ENCODE peak calls at places on chromosomes 3 and 15, in nine cellular contexts. D, Y, R, W, C, H, X, Z and T are unnamed samples.

GRCh38 chr3:77420316-77420715 is 380.4 kb downstream of the ROBO2 start:
- DNase-seq in C (no peak), R (peak; percentile 24), H (no peak), Z (no peak), D (no peak), W (no peak), X (no peak), Y (no peak), T (no peak)

GRCh38 chr3:128559486-128560225 is 66.7 kb upstream of the GATA2 start:
- DNase-seq in X (no peak), C (peak; percentile 52), Z (peak; percentile 49), D (peak; percentile 23), H (no peak), Y (no peak), W (no peak), R (no peak), T (peak; percentile 77)

GRCh38 chr15:42151012-42151615 is 5.3 kb downstream of the PLA2G4F start:
- DNase-seq in X (peak; percentile 32), Z (no peak), C (no peak), W (no peak), H (peak; percentile 25), R (no peak), D (no peak), Y (no peak), T (peak; percentile 48)

GRCh38 chr3:127637546-127637945 is 8.6 kb downstream of the PODXL2 start:
- DNase-seq in X (no peak), W (no peak), Y (peak; percentile 29), D (no peak), C (no peak), H (no peak), R (no peak), Z (peak; percentile 11), T (no peak)

GRCh38 chr15:68650901-68651709 is 72.3 kb downstream of the CORO2B start:
- DNase-seq in D (peak; percentile 45), W (peak; percentile 23), X (peak; percentile 65), Z (peak; percentile 67), Y (no peak), H (peak; percentile 87), R (no peak), C (peak; percentile 94), T (peak; percentile 96)

GRCh38 chr3:113695426-113695817 is 1.0 kb downstream of the USF3 start:
- DNase-seq in X (no peak), W (no peak), D (no peak), R (peak; percentile 54), C (no peak), H (no peak), Y (no peak), Z (no peak), T (no peak)

GRCh38 chr15:22786868-22787698 is 639 bp downstream of the NIPA1 start:
- DNase-seq in H (peak; percentile 65), W (peak; percentile 21), C (peak; percentile 66), Y (peak; percentile 12), D (peak; percentile 37), Z (peak; percentile 64), X (peak; percentile 52), R (peak; percentile 52), T (peak; percentile 84)

GRCh38 chr3:171352387-171352935 is 107.7 kb downstream of the TNIK start:
- DNase-seq in Y (no peak), D (no peak), W (no peak), C (no peak), H (no peak), R (no peak), X (no peak), Z (no peak), T (no peak)

GRCh38 chr15:31484369-31484951 is 157.8 kb downstream of the KLF13 start:
- DNase-seq in R (no peak), Z (peak; percentile 56), C (no peak), D (no peak), W (no peak), H (no peak), Y (no peak), X (no peak), T (no peak)
- H3K4me3 ChIP-seq in R (no peak overlapping the region), Z (no peak overlapping the region), C (peak overlapping the region; percentile 41), D (no peak overlapping the region), W (no peak overlapping the region), H (no peak overlapping the region), Y (no peak overlapping the region), X (no peak overlapping the region), T (no peak overlapping the region)

DNA sequence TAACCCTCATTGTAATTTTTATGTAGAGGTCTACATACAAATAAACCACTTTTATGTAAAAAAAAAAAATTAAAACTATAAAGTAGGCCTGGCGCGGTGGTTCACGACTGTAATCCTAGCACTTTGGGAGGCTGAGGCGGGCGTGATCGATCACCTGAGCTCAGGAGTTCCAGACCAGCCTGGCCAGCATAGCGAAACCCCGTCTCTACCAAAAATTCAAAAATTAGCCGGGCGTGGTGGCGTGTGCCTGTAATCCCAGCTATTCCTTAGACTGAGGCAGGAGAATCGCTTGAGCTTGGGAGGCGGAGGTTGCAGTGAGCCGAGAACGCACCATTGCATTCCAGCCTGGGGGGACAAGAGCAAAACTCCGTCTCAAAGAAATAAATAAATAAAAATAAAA is 766 bp upstream of the SLC12A6 start:
- DNase-seq in Z (no peak), D (no peak), W (no peak), C (peak; percentile 50), Y (no peak), H (peak; percentile 42), R (no peak), X (no peak), T (no peak)
- H3K4me3 ChIP-seq in Z (peak overlapping the region; percentile 93), D (no peak overlapping the region), W (peak overlapping the region; percentile 89), C (peak overlapping the region; percentile 97), Y (peak overlapping the region; percentile 91), H (peak overlapping the region; percentile 79), R (peak overlapping the region; percentile 88), X (peak overlapping the region; percentile 85), T (peak overlapping the region; percentile 76)

GRCh38 chr3:115099115-115099884 is 47.8 kb downstream of the ZBTB20 start:
- DNase-seq in Y (no peak), W (no peak), X (no peak), Z (no peak), H (no peak), R (peak; percentile 54), D (peak; percentile 36), C (no peak), T (no peak)
- H3K4me3 ChIP-seq in Y (peak overlapping the region; percentile 43), W (peak overlapping the region; percentile 25), X (peak overlapping the region; percentile 20), Z (peak overlapping the region; percentile 42), H (peak overlapping the region; percentile 75), R (peak overlapping the region; percentile 85), D (no peak overlapping the region), C (no peak overlapping the region), T (no peak overlapping the region)

GRCh38 chr3:142027295-142027694 is 122.0 kb downstream of the TFDP2 start:
- DNase-seq in C (peak; percentile 43), R (peak; percentile 32), X (no peak), Y (no peak), D (no peak), H (no peak), Z (no peak), W (no peak), T (peak; percentile 23)
- H3K4me3 ChIP-seq in C (peak overlapping the region; percentile 62), R (peak overlapping the region; percentile 87), X (no peak overlapping the region), Y (peak overlapping the region; percentile 60), D (peak overlapping the region; percentile 64), H (peak overlapping the region; percentile 97), Z (peak overlapping the region; percentile 50), W (peak overlapping the region; percentile 35), T (peak overlapping the region; percentile 36)

DNA sequence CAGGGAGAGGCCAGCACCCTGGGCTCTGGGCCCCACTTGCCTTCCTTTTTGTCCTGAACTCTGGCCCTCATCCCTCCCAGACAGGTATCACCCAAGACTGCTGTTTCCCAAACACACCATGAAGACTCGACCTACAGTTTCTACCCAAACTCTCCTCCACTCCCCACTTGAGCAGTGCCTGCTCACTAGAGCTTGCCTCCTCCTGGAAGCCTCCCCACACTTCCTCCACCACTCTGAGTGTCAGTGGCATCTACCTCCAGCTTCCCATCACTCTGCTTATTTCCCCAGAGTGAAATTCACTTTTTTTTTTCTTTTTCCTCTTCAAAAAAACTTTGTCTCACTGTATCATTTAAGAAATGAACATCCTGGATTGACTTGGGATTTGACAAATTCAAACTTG is 62.5 kb downstream of the IQSEC1 start:
- DNase-seq in H (peak; percentile 28), C (no peak), W (no peak), D (no peak), Y (no peak), Z (no peak), R (no peak), X (no peak), T (no peak)
- H3K4me3 ChIP-seq in H (no peak overlapping the region), C (no peak overlapping the region), W (no peak overlapping the region), D (no peak overlapping the region), Y (no peak overlapping the region), Z (no peak overlapping the region), R (no peak overlapping the region), X (no peak overlapping the region), T (no peak overlapping the region)